ENCODE peak calls at places on chromosomes 5 and 9, in seven cellular contexts. W is GM12892; Q is CD4-positive, CD25-positive, alpha-beta regulatory T cell; N is GM20000; I is left colon; E is H9; H is amniotic stem cell. T is an unnamed sample.

GRCh38 chr9:37156781-37157356 is 36.5 kb downstream of the ZCCHC7 start:
- DNase-seq in W (no peak), I (no peak), Q (no peak), E (no peak), N (no peak), H (no peak), T (no peak)

GRCh38 chr5:72166070-72166979 is 59.0 kb downstream of the MAP1B start:
- DNase-seq in N (no peak), Q (no peak), E (peak), I (no peak), W (no peak), H (no peak), T (peak)

GRCh38 chr5:73122875-73123810 is 2.8 kb downstream of the TMEM171 start:
- DNase-seq in N (no peak), E (peak), W (no peak), Q (no peak), H (no peak), I (no peak), T (no peak)

GRCh38 chr5:43685271-43685950 is 82.4 kb downstream of the NNT start:
- DNase-seq in N (no peak), H (no peak), W (no peak), E (no peak), Q (no peak), I (no peak), T (no peak)

GRCh38 chr9:109101810-109102209 is 17.9 kb downstream of the TMEM245 start:
- DNase-seq in N (peak), E (no peak), I (no peak), W (no peak), Q (peak), H (no peak), T (no peak)

GRCh38 chr9:92147854-92148184 is 32.6 kb upstream of the SPTLC1 start:
- DNase-seq in W (no peak), Q (no peak), I (no peak), E (no peak), N (no peak), H (no peak), T (no peak)

GRCh38 chr9:70161414-70161732 is 97.4 kb upstream of the SMC5 start:
- DNase-seq in N (no peak), I (no peak), E (no peak), W (no peak), Q (no peak), H (no peak), T (no peak)

GRCh38 chr5:113358696-113359095 is 76.1 kb downstream of the TSSK1B start:
- DNase-seq in H (no peak), I (no peak), Q (no peak), N (no peak), E (no peak), W (no peak), T (no peak)

T was measured in endothelial cell.